ENCODE peak calls at places on chromosomes 3 and 15, in four cellular contexts. U is heart left ventricle, S is A549, X is ovary. Z is an unnamed sample. For H3K4me1, the result is how much of the 10 kb centered on the place peaks cover.

GRCh38 chr15:83396071-83396470 is 51.1 kb upstream of the SH3GL3 start:
- DNase-seq in U (no peak), S (no peak), X (peak), Z (no peak)

GRCh38 chr3:191774485-191774884 is 313.5 kb downstream of the PYDC2 start:
- DNase-seq in U (no peak), X (no peak), S (peak), Z (no peak)

GRCh38 chr3:188881954-188882641 is 289.7 kb upstream of the TPRG1 start:
- DNase-seq in X (no peak), S (peak), U (no peak), Z (no peak)

GRCh38 chr3:40044487-40044886 is 235.1 kb downstream of the MYRIP start:
- DNase-seq in S (no peak), X (no peak), U (no peak), Z (no peak)

GRCh38 chr3:52792413-52792812 is 2.2 kb upstream of the ITIH3 start:
- DNase-seq in S (no peak), X (no peak), U (no peak), Z (no peak)

GRCh38 chr3:53188720-53189119 is 27.7 kb downstream of the PRKCD start:
- DNase-seq in S (no peak), X (no peak), U (no peak), Z (no peak)

GRCh38 chr3:28521663-28522062 is 173.0 kb upstream of the AZI2 start:
- DNase-seq in S (no peak), X (no peak), U (no peak), Z (no peak)

GRCh38 chr15:88911766-88912118 is 1.4 kb downstream of the MFGE8 start:
- DNase-seq in S (peak), U (peak), X (no peak), Z (no peak)

GRCh38 chr3:172601066-172601832 is 78.0 kb upstream of the TNFSF10 start:
- DNase-seq in U (no peak), X (no peak), S (no peak), Z (no peak)

GRCh38 chr15:40843885-40844542 is at the start of gene SPINT1:
- DNase-seq in U (no peak), S (no peak), X (no peak), Z (peak)

GRCh38 chr3:42247576-42248027 is 18.4 kb downstream of the CCK start:
- DNase-seq in S (peak), X (no peak), U (no peak), Z (peak)

GRCh38 chr3:38095687-38096483 is 41.0 kb downstream of the ACAA1 start:
- DNase-seq in U (no peak), S (no peak), X (no peak), Z (no peak)

GRCh38 chr3:9036327-9037112 is 73.2 kb upstream of the RAD18 start:
- DNase-seq in S (no peak), U (peak), X (peak), Z (no peak)

GRCh38 chr3:194134231-194134756 is 1.7 kb upstream of the HES1 start:
- DNase-seq in S (no peak), U (peak), X (no peak), Z (peak)

GRCh38 chr3:125381743-125382142 is 6.6 kb upstream of the ZNF148 start:
- DNase-seq in U (no peak), X (no peak), S (no peak), Z (peak)

GRCh38 chr3:141112686-141113255 is 61.6 kb downstream of the SPSB4 start:
- DNase-seq in X (no peak), U (no peak), S (no peak), Z (no peak)

GRCh38 chr3:38623539-38623938 is 25.9 kb downstream of the SCN5A start:
- DNase-seq in X (no peak), U (no peak), S (no peak), Z (no peak)

GRCh38 chr15:81851307-81851706 is 194.5 kb downstream of the MEX3B start:
- DNase-seq in S (no peak), X (no peak), U (no peak), Z (no peak)

GRCh38 chr3:16723994-16724393 is 118.8 kb upstream of the DAZL start:
- DNase-seq in S (no peak), X (no peak), U (no peak), Z (no peak)

GRCh38 chr3:189363856-189364255 is 192.1 kb downstream of the TPRG1 start:
- DNase-seq in X (no peak), U (no peak), S (no peak), Z (no peak)

GRCh38 chr3:71048948-71049347 is 534.6 kb downstream of the FOXP1 start:
- DNase-seq in S (no peak), X (no peak), U (no peak), Z (no peak)

GRCh38 chr3:188339410-188340295 is 185.7 kb downstream of the LPP start:
- DNase-seq in U (no peak), S (no peak), X (no peak), Z (peak)

GRCh38 chr15:60396964-60397771 is 618 bp downstream of the ANXA2 start:
- DNase-seq in X (peak), U (peak), S (peak), Z (peak)

GRCh38 chr15:78177447-78177873 is 28.3 kb downstream of the IDH3A start:
- DNase-seq in X (peak), U (peak), S (peak), Z (no peak)

GRCh38 chr3:71369733-71370391 is 213.7 kb downstream of the FOXP1 start:
- DNase-seq in X (no peak), U (no peak), S (no peak), Z (no peak)

GRCh38 chr3:169634618-169635236 is 28.8 kb downstream of the MECOM start:
- DNase-seq in U (peak), X (no peak), S (no peak), Z (no peak)

GRCh38 chr3:30299674-30300423 is 306.6 kb upstream of the TGFBR2 start:
- DNase-seq in X (no peak), S (no peak), U (no peak), Z (no peak)

GRCh38 chr3:135865085-135865484 is 100.4 kb upstream of the PPP2R3A start:
- DNase-seq in U (no peak), X (no peak), S (no peak), Z (no peak)

GRCh38 chr3:36166477-36166876 is 213.8 kb upstream of the STAC start:
- DNase-seq in X (no peak), U (no peak), S (peak), Z (no peak)

GRCh38 chr15:31463521-31464102 is 137.0 kb downstream of the KLF13 start:
- DNase-seq in X (no peak), S (no peak), U (no peak), Z (no peak)

GRCh38 chr3:173921741-173922140 is 524.2 kb downstream of the NLGN1 start:
- DNase-seq in X (no peak), S (no peak), U (no peak), Z (no peak)

GRCh38 chr3:173916799-173917198 is 519.3 kb downstream of the NLGN1 start:
- DNase-seq in S (no peak), X (no peak), U (no peak), Z (no peak)

DNA sequence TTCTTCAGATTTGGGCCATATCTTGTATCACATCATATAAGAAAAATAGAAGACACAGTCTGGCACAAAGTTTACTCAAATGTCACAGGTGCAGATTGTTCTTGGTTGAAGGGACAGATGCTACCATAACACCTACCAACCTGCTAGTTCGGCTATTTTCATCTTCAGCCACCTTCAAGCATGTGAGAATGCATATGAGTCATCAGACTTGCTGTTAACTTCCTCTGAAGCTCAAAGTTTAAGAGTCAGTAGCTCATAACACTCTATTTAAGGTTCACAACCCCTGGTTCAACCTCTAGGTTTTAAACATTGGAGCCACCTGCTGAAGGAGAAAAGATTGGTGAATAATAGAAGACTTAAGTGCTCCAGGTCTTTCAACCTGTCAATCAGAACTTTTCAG is 522.8 kb downstream of the NLGN1 start:
- DNase-seq in S (no peak), X (no peak), U (no peak), Z (no peak)
- H3K4me1 ChIP-seq in S (under half), X (under half), U (under half), Z (under half)

GRCh38 chr3:27105904-27106303 is 263.3 kb downstream of the NEK10 start:
- DNase-seq in U (no peak), X (no peak), S (peak), Z (no peak)
- H3K27ac ChIP-seq in U (no peak), X (no peak), S (no peak), Z (no peak)

GRCh38 chr15:90188914-90189748 is 12.0 kb upstream of the SEMA4B start:
- DNase-seq in X (no peak), U (no peak), S (no peak), Z (no peak)
- H3K4me1 ChIP-seq in X (under half), U (half or more), S (half or more), Z (under half)

GRCh38 chr15:69593488-69593887 is 140.9 kb downstream of the RPLP1 start:
- DNase-seq in U (no peak), X (no peak), S (no peak), Z (no peak)

GRCh38 chr15:69593981-69594966 is 141.7 kb downstream of the RPLP1 start:
- DNase-seq in U (peak), S (peak), X (peak), Z (no peak)

GRCh38 chr15:69592954-69593353 is 140.3 kb downstream of the RPLP1 start:
- DNase-seq in U (no peak), S (no peak), X (no peak), Z (no peak)

GRCh38 chr15:69597061-69597592 is 144.5 kb downstream of the RPLP1 start:
- DNase-seq in X (no peak), S (no peak), U (no peak), Z (no peak)

DNA sequence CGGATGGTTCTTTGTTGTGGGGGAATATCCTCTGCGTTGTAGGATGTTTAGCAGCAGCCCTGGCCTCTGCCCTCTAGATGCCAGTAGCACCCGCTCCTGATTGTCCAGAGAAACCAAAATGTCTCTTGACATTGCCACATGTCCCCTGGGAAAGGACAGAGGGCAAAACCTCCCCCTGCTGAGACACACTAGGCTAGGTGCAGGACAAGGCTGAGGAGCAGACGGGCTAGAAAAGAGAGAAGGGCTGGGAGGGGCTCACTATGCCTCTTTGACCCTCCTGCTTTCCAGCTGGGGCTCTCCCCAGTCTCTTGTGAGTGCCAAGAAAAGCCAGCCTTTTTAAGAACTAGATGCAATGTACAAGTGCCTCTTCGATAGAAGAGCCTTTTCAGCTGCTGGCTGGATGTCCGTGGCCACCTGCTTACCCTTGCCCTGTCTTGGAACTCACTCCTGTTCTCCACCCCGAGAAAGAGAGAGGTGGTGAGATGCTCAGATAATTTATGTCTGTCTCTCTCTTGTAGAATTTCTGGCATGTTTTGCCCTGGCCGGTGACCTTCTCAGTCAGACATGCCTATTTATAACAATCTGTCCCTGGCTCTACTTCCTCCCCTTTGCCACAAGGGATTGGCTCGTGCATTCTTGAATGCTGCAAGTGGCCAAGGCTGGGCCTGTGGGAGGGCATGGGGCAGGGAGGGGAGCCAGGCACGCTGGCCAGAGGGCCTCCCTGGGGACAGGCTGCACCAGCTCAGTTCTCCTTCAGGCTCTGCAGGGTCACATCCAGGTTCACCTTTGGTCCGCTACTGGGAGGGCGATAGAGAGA is 142.6 kb downstream of the RPLP1 start:
- DNase-seq in X (peak), U (peak), S (no peak), Z (no peak)
- H3K27ac ChIP-seq in X (no peak), U (peak), S (peak), Z (no peak)

GRCh38 chr3:149473314-149473990 is 1.0 kb upstream of the TM4SF4 start:
- DNase-seq in X (no peak), U (no peak), S (peak), Z (no peak)

GRCh38 chr3:149476135-149476684 is 1.7 kb downstream of the TM4SF4 start:
- DNase-seq in X (no peak), U (no peak), S (no peak), Z (no peak)

GRCh38 chr3:149472393-149472792 is 2.1 kb upstream of the TM4SF4 start:
- DNase-seq in X (no peak), U (no peak), S (no peak), Z (no peak)

GRCh38 chr3:149473991-149474819 is at the start of gene TM4SF4:
- DNase-seq in S (peak), U (no peak), X (no peak), Z (no peak)

DNA sequence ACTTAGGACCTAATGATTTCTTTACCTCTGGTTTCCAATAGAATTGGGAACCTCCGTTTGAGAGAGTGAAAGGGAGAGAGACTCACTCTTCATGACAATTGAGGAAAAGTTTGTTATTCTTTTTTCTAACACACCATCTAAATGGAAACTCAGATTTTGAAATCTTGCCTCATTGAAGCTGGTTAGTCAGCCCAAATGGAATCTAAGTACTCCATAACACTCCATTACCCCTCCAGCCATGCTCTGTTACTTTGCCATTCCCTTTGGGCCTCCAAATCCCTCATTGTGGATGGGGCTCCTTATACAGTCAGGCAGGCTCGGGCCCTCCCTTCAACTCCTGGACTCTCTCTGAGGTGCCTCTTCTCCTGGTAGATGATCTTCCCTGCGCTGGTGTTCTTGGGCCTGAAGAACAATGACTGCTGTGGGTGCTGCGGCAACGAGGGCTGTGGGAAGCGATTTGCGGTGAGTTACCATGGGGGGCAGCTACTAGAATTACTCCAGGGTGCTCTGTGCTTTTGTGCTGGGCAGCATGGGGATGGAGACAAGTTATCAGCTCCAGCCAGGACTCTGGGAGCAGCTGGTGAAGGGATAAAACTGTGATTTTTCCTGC is 1.1 kb downstream of the TM4SF4 start:
- DNase-seq in S (no peak), U (no peak), X (no peak), Z (no peak)
- H3K4me1 ChIP-seq in S (half or more), U (under half), X (under half), Z (under half)

GRCh38 chr15:99614749-99615288 is 49.0 kb downstream of the MEF2A start:
- DNase-seq in S (no peak), X (no peak), U (no peak), Z (no peak)
- H3K27ac ChIP-seq in S (no peak), X (no peak), U (no peak), Z (no peak)

GRCh38 chr15:39127151-39127815 is 453.6 kb upstream of the THBS1 start:
- DNase-seq in S (no peak), U (no peak), X (no peak), Z (no peak)
- H3K4me1 ChIP-seq in S (half or more), U (under half), X (under half), Z (under half)

GRCh38 chr3:46865034-46865507 is 1.8 kb upstream of the MYL3 start:
- DNase-seq in S (no peak), U (peak), X (peak), Z (no peak)
- H3K27ac ChIP-seq in S (no peak), U (peak), X (no peak), Z (no peak)